ENCODE peak calls at places on chromosomes 11 and 22, in ten cellular contexts. F, B, O, H, C, X, U, T, W and V are unnamed samples.

GRCh38 chr11:66183581-66184048 is 84.8 kb upstream of the RAB1B start:
- DNase-seq in F (peak; percentile 55), B (no peak), O (no peak), H (peak; percentile 8), C (peak; percentile 64), X (no peak), U (no peak), T (no peak), W (peak; percentile 15), V (no peak)

GRCh38 chr22:49460662-49461371 is 366.9 kb downstream of the BRD1 start:
- DNase-seq in F (no peak), B (peak; percentile 29), O (no peak), H (no peak), C (no peak), X (no peak), U (no peak), T (no peak), W (no peak), V (no peak)

GRCh38 chr22:31861226-31861840 is 83.0 kb upstream of the YWHAH start:
- DNase-seq in F (no peak), B (no peak), O (no peak), H (peak; percentile 22), C (no peak), X (no peak), U (no peak), T (no peak), W (no peak), V (no peak)

GRCh38 chr11:5690216-5690615 is 626 bp downstream of the TRIM22 start:
- DNase-seq in F (no peak), B (no peak), O (no peak), H (no peak), C (no peak), X (no peak), U (no peak), T (no peak), W (peak; percentile 52), V (no peak)

GRCh38 chr22:22044153-22044552 is 61.6 kb upstream of the TOP3B start:
- DNase-seq in F (no peak), B (no peak), O (no peak), H (no peak), C (no peak), X (no peak), U (no peak), T (no peak), W (no peak), V (no peak)

GRCh38 chr11:122023614-122024250 is 92.3 kb downstream of the BLID start:
- DNase-seq in F (no peak), B (no peak), O (no peak), H (peak; percentile 36), C (no peak), X (no peak), U (no peak), T (no peak), W (peak; percentile 26), V (no peak)

GRCh38 chr11:105000797-105001196 is 22.2 kb downstream of the CASP5 start:
- DNase-seq in F (peak; percentile 39), B (no peak), O (peak; percentile 55), H (no peak), C (peak; percentile 62), X (no peak), U (no peak), T (peak; percentile 22), W (no peak), V (peak; percentile 29)

GRCh38 chr11:7787239-7787638 is 9.5 kb downstream of the OR5P2 start:
- DNase-seq in F (no peak), B (no peak), O (no peak), H (no peak), C (no peak), X (no peak), U (no peak), T (no peak), W (no peak), V (no peak)

GRCh38 chr11:2807801-2808241 is 77.8 kb downstream of the CDKN1C start:
- DNase-seq in F (no peak), B (peak; percentile 58), O (peak; percentile 64), H (no peak), C (no peak), X (peak; percentile 75), U (peak; percentile 43), T (no peak), W (no peak), V (peak; percentile 7)

GRCh38 chr11:2809854-2810253 is 75.7 kb downstream of the CDKN1C start:
- DNase-seq in F (no peak), B (no peak), O (no peak), H (no peak), C (no peak), X (no peak), U (no peak), T (no peak), W (no peak), V (no peak)

GRCh38 chr11:2810401-2811205 is 75.0 kb downstream of the CDKN1C start:
- DNase-seq in F (no peak), B (peak; percentile 56), O (peak; percentile 60), H (no peak), C (no peak), X (no peak), U (no peak), T (no peak), W (no peak), V (no peak)

GRCh38 chr11:2807276-2807681 is 78.3 kb downstream of the CDKN1C start:
- DNase-seq in F (no peak), B (peak; percentile 90), O (peak; percentile 85), H (peak; percentile 39), C (no peak), X (peak; percentile 96), U (peak; percentile 89), T (peak; percentile 34), W (peak; percentile 67), V (peak; percentile 79)

GRCh38 chr11:2808850-2809847 is 76.4 kb downstream of the CDKN1C start:
- DNase-seq in F (no peak), B (no peak), O (peak; percentile 35), H (no peak), C (no peak), X (peak; percentile 62), U (peak; percentile 33), T (no peak), W (no peak), V (peak; percentile 6)
- H3K4me1 ChIP-seq in F (peaks cover 32% of the 10 kb centered on the region), B (peaks cover 41% of the 10 kb centered on the region), O (peaks cover 32% of the 10 kb centered on the region), H (peaks cover 3% of the 10 kb centered on the region), C (no peaks in the 10 kb centered on the region), X (peaks cover 55% of the 10 kb centered on the region), U (peaks cover 40% of the 10 kb centered on the region), T (peaks cover 56% of the 10 kb centered on the region), W (peaks cover 37% of the 10 kb centered on the region), V (peaks cover 24% of the 10 kb centered on the region)

GRCh38 chr11:61472868-61473267 is 35.7 kb upstream of the LRRC10B start:
- DNase-seq in F (no peak), B (no peak), O (no peak), H (no peak), C (no peak), X (peak; percentile 88), U (peak; percentile 34), T (no peak), W (peak; percentile 81), V (no peak)

GRCh38 chr11:61475433-61475832 is 33.1 kb upstream of the LRRC10B start:
- DNase-seq in F (no peak), B (no peak), O (no peak), H (no peak), C (no peak), X (no peak), U (no peak), T (no peak), W (no peak), V (no peak)

GRCh38 chr11:61474234-61474633 is 34.3 kb upstream of the LRRC10B start:
- DNase-seq in F (no peak), B (no peak), O (no peak), H (no peak), C (no peak), X (no peak), U (no peak), T (no peak), W (peak; percentile 32), V (no peak)

GRCh38 chr11:61473370-61474025 is 35.1 kb upstream of the LRRC10B start:
- DNase-seq in F (no peak), B (no peak), O (no peak), H (no peak), C (no peak), X (no peak), U (no peak), T (no peak), W (peak; percentile 32), V (no peak)

GRCh38 chr11:61472282-61472681 is 36.3 kb upstream of the LRRC10B start:
- DNase-seq in F (no peak), B (peak; percentile 77), O (no peak), H (no peak), C (no peak), X (peak; percentile 85), U (peak; percentile 51), T (no peak), W (peak; percentile 46), V (no peak)
- H3K27ac ChIP-seq in F (no peak overlapping the region), B (peak overlapping the region; percentile 76), O (peak overlapping the region; percentile 33), H (no peak overlapping the region), C (no peak overlapping the region), X (peak overlapping the region; percentile 73), U (peak overlapping the region; percentile 10), T (no peak overlapping the region), W (no peak overlapping the region), V (peak overlapping the region; percentile 53)

GRCh38 chr11:2691991-2692841 is 7.6 kb downstream of the KCNQ1OT1 start:
- DNase-seq in F (no peak), B (peak; percentile 63), O (no peak), H (peak; percentile 43), C (peak; percentile 67), X (peak; percentile 40), U (peak; percentile 14), T (no peak), W (no peak), V (no peak)
- TF ChIP-seq CTCF in F (no peak), B (peak; percentile 30), O (no peak), H (peak; percentile 62), C (peak; percentile 65), X (no peak), U (no peak), T (peak; percentile 47), W (peak; percentile 20), V (peak; percentile 16)

GRCh38 chr11:1805525-1805924 is 29.3 kb upstream of the SYT8 start:
- DNase-seq in F (no peak), B (no peak), O (no peak), H (no peak), C (no peak), X (no peak), U (no peak), T (no peak), W (no peak), V (no peak)

GRCh38 chr11:1810761-1811160 is 24.0 kb upstream of the SYT8 start:
- DNase-seq in F (no peak), B (no peak), O (no peak), H (no peak), C (no peak), X (no peak), U (no peak), T (no peak), W (no peak), V (no peak)

GRCh38 chr11:1812274-1812673 is 22.5 kb upstream of the SYT8 start:
- DNase-seq in F (no peak), B (no peak), O (no peak), H (no peak), C (no peak), X (no peak), U (no peak), T (no peak), W (no peak), V (no peak)

GRCh38 chr11:1803246-1803645 is 31.5 kb upstream of the SYT8 start:
- DNase-seq in F (no peak), B (no peak), O (no peak), H (no peak), C (no peak), X (no peak), U (no peak), T (no peak), W (no peak), V (no peak)

DNA sequence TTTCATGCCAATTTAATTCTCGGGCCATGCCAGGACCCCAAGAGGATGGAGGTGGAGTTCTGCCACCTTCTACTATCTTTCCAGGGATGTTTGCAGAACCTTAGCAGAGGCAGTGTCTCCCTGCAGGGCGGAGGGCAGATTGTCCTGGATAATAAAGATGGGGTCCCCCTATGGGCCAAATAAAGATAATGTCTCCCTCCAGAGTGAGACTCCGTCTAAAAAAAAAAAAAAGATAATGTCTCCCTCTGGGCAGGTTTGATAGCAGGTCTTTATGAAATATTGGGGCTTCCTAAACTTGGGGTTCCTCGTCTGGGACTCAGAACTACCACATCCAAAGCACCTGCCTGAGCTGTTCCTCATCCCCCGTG is 27.2 kb upstream of the SYT8 start:
- DNase-seq in F (no peak), B (no peak), O (no peak), H (no peak), C (peak; percentile 62), X (no peak), U (no peak), T (peak; percentile 44), W (no peak), V (no peak)
- H3K4me1 ChIP-seq in F (no peaks in the 10 kb centered on the region), B (no peaks in the 10 kb centered on the region), O (peaks cover 15% of the 10 kb centered on the region), H (no peaks in the 10 kb centered on the region), C (no peaks in the 10 kb centered on the region), X (no peaks in the 10 kb centered on the region), U (no peaks in the 10 kb centered on the region), T (peaks cover 4% of the 10 kb centered on the region), W (peaks cover 10% of the 10 kb centered on the region), V (no peaks in the 10 kb centered on the region)